ENCODE peak calls at places on chromosomes 1 and 21, in eight cellular contexts. D, T, R, A, Y, U, L and B are unnamed samples.

GRCh38 chr1:18241932-18242331 is 134.3 kb downstream of the IGSF21 start:
- DNase-seq in D (no peak), Y (no peak), L (no peak), A (no peak), T (no peak), R (no peak), U (peak; percentile 7), B (no peak)

GRCh38 chr1:175725684-175726083 is 17.7 kb downstream of the TNR start:
- DNase-seq in U (peak; percentile 20), A (no peak), R (no peak), Y (no peak), L (peak; percentile 6), D (no peak), T (peak; percentile 66), B (no peak)

GRCh38 chr1:206737729-206738222 is 32.8 kb upstream of the IL19 start:
- DNase-seq in A (no peak), Y (no peak), T (no peak), U (no peak), D (no peak), L (no peak), R (no peak), B (no peak)

GRCh38 chr1:229557214-229557850 is 1.2 kb downstream of the ABCB10 start:
- DNase-seq in R (no peak), Y (no peak), U (no peak), L (peak; percentile 18), A (no peak), D (no peak), T (peak; percentile 53), B (peak; percentile 34)

GRCh38 chr1:165851034-165851658 is 23.7 kb downstream of the UCK2 start:
- DNase-seq in T (peak; percentile 41), A (no peak), U (no peak), R (no peak), Y (no peak), L (peak; percentile 56), D (no peak), B (no peak)

GRCh38 chr1:1079408-1080121 is 5.5 kb upstream of the RNF223 start:
- DNase-seq in Y (peak; percentile 64), D (peak; percentile 70), A (peak; percentile 78), R (peak; percentile 91), U (peak; percentile 89), T (peak; percentile 96), L (peak; percentile 84), B (peak; percentile 37)

GRCh38 chr1:225865514-225865913 is 16.7 kb downstream of the TMEM63A start:
- DNase-seq in A (no peak), U (no peak), D (no peak), R (no peak), T (no peak), Y (no peak), L (no peak), B (no peak)

GRCh38 chr1:185439727-185440415 is 122.8 kb upstream of the IVNS1ABP start:
- DNase-seq in A (no peak), L (peak; percentile 81), T (peak; percentile 90), D (no peak), U (no peak), Y (peak; percentile 35), R (no peak), B (peak; percentile 34)

DNA sequence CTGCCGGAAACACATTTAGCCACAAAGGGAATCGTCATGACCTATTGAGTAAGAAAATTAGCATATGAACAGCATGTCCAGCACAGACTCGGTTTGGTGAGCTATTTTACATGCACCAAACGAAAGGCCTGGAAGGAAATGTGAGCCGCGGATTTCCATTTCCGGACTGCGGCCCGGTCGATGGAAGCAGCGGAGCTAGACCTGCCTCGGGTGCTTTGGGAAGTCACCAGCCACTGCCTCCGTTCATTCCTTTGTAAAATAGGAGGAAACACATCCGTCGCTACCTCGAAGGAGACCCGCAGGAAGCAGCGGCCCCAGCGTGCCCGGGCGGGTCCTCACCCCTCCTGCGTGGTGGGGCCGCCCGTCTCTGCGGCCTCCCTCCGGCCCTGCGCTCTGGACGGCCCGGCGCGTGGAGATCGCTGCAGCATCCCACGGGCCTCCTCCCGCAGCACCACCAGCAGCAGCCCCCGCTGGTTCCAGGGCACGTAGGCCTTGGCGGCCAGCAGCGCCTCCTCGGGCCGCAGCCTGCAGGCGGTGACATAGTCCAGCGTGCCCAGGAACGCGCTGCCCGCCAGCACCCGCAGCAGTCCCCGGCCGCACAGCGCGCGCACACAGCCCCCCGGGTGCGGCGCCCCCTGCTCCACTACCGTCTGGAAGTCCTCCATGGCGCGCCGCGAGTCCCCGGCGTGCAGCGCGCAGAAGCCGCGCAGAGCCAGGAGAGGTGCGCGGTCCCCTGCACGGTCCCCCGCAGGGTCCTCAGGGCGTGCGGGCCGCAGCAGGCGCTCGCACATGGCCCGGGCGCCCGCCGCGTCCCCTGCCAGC is 12.1 kb downstream of the TTC34 start:
- DNase-seq in D (no peak), Y (no peak), A (peak; percentile 35), L (no peak), U (peak; percentile 2), R (peak; percentile 51), T (no peak), B (no peak)
- H3K9me3 ChIP-seq in D (peaks cover 21% of the 10 kb centered on the region), Y (peaks cover 5% of the 10 kb centered on the region), A (no peaks in the 10 kb centered on the region), L (no peaks in the 10 kb centered on the region), U (no peaks in the 10 kb centered on the region), R (peaks cover 5% of the 10 kb centered on the region), T (peaks cover 19% of the 10 kb centered on the region), B (no peaks in the 10 kb centered on the region)

GRCh38 chr1:91843843-91844242 is 42.1 kb downstream of the TGFBR3 start:
- DNase-seq in U (no peak), A (no peak), D (no peak), L (no peak), R (no peak), Y (no peak), T (no peak), B (no peak)

GRCh38 chr1:91842563-91842962 is 43.4 kb downstream of the TGFBR3 start:
- DNase-seq in D (no peak), R (no peak), T (no peak), A (no peak), L (no peak), U (no peak), Y (no peak), B (no peak)

GRCh38 chr1:91844862-91845528 is 41.0 kb downstream of the TGFBR3 start:
- DNase-seq in L (peak; percentile 88), R (no peak), A (peak; percentile 86), D (no peak), U (peak; percentile 18), Y (peak; percentile 62), T (peak; percentile 92), B (no peak)

GRCh38 chr1:91847851-91848250 is 38.1 kb downstream of the TGFBR3 start:
- DNase-seq in R (no peak), T (no peak), Y (no peak), D (no peak), A (no peak), L (no peak), U (no peak), B (no peak)

DNA sequence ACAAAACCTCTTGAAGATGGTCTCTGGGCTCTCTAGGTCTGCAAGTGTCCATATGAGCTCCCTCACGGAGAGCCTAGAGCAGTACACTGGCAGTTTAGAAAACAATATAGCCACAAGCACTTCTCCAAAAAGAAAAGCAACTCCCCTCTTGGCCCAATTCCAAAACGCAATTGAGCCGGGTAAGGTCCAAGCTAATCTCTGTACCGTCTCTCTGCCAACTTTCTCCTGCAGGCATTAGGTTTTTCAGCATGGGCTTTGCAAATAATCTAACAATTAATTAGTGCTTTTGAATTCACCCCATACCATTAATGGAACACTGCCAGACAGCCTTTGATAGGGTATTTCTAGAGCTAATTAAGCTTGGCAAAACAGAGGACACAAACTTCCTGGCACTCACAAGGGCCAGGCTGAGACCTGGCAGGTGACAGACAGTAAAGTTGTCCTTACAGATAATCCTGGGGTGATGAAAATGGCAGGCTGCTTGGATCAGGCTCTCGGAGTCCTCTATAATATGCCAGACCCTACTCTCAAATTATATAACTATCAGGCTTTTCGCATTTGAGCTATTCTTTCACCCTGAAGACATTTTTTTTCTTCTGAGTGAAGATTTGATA is 39.8 kb downstream of the TGFBR3 start:
- DNase-seq in R (no peak), D (peak; percentile 70), T (peak; percentile 64), A (no peak), Y (no peak), U (peak; percentile 71), L (peak; percentile 36), B (no peak)
- H3K4me3 ChIP-seq in R (no peak overlapping the region), D (no peak overlapping the region), T (peak overlapping the region; percentile 22), A (no peak overlapping the region), Y (no peak overlapping the region), U (no peak overlapping the region), L (peak overlapping the region; percentile 21), B (no peak overlapping the region)

GRCh38 chr21:33201945-33202344 is 27.8 kb upstream of the IFNAR2 start:
- DNase-seq in U (no peak), D (peak; percentile 47), R (no peak), Y (no peak), T (no peak), L (no peak), A (no peak), B (no peak)

GRCh38 chr21:33202464-33203363 is 27.0 kb upstream of the IFNAR2 start:
- DNase-seq in Y (no peak), U (no peak), A (no peak), T (no peak), R (no peak), D (no peak), L (no peak), B (no peak)

GRCh38 chr21:33206771-33207290 is 22.9 kb upstream of the IFNAR2 start:
- DNase-seq in U (no peak), L (no peak), R (no peak), D (no peak), T (no peak), Y (no peak), A (no peak), B (no peak)

GRCh38 chr21:33205476-33205875 is 24.3 kb upstream of the IFNAR2 start:
- DNase-seq in U (no peak), T (no peak), R (no peak), L (no peak), D (no peak), Y (no peak), A (no peak), B (no peak)

GRCh38 chr21:33203371-33203724 is 26.4 kb upstream of the IFNAR2 start:
- DNase-seq in A (no peak), Y (no peak), U (no peak), L (no peak), D (no peak), R (no peak), T (no peak), B (no peak)
- H3K27ac ChIP-seq in A (peak overlapping the region; percentile 13), Y (peak overlapping the region; percentile 80), U (peak overlapping the region; percentile 26), L (no peak overlapping the region), D (peak overlapping the region; percentile 54), R (peak overlapping the region; percentile 65), T (peak overlapping the region; percentile 79), B (no peak overlapping the region)

GRCh38 chr21:27130152-27130551 is 163.3 kb upstream of the ADAMTS5 start:
- DNase-seq in T (no peak), A (no peak), U (no peak), D (no peak), R (no peak), Y (no peak), L (no peak), B (no peak)

GRCh38 chr21:27129215-27129614 is 162.3 kb upstream of the ADAMTS5 start:
- DNase-seq in D (no peak), T (no peak), A (no peak), R (no peak), U (no peak), Y (no peak), L (no peak), B (no peak)

GRCh38 chr21:27132270-27132669 is 165.4 kb upstream of the ADAMTS5 start:
- DNase-seq in R (no peak), D (no peak), Y (no peak), U (peak; percentile 26), L (peak; percentile 23), T (peak; percentile 29), A (no peak), B (no peak)

GRCh38 chr21:27129694-27130093 is 162.8 kb upstream of the ADAMTS5 start:
- DNase-seq in T (no peak), L (no peak), U (no peak), D (no peak), R (no peak), A (no peak), Y (no peak), B (no peak)

DNA sequence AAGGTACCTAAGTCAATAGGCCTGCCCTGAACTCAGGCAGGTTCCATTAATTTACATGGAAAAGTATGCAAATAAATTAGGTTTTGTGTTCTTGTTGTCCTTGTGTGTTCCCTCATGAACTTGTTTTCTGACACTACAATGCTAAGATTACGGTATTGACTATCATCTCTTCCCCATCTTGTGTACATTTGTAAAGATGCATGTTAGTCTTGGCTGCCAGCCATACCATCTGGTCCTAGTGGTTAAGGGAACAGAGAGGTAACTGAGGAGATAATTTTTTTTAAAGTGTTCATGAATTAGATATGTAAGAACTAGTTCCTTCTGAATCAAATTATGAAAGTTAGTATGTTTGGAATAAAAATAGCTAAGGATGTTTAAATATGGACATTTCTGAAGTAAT is 167.6 kb upstream of the ADAMTS5 start:
- DNase-seq in U (peak; percentile 7), T (peak; percentile 4), A (no peak), R (no peak), Y (no peak), L (peak; percentile 2), D (no peak), B (no peak)
- H3K9me3 ChIP-seq in U (no peaks in the 10 kb centered on the region), T (no peaks in the 10 kb centered on the region), A (no peaks in the 10 kb centered on the region), R (no peaks in the 10 kb centered on the region), Y (no peaks in the 10 kb centered on the region), L (no peaks in the 10 kb centered on the region), D (no peaks in the 10 kb centered on the region), B (no peaks in the 10 kb centered on the region)